ENCODE peak calls at places on chromosomes 11 and 22, in four cellular contexts. Y is chondrocyte, W is NCI-H526 treated with DMSO at 0.1 percent for 48 hours, C is ecto neural progenitor cell. L is an unnamed sample.
A peak's percentile ranks its signal among the peaks of the same experiment; 100 is the strongest.

GRCh38 chr11:64743591-64744543 is at the start of gene RASGRP2:
- DNase-seq in C (peak; percentile 81), Y (no peak), W (peak; percentile 30), L (no peak)

GRCh38 chr11:61488651-61489291 is 19.8 kb upstream of the LRRC10B start:
- DNase-seq in Y (no peak), W (no peak), C (peak; percentile 85), L (peak; percentile 96)

GRCh38 chr11:126443120-126443519 is 87.6 kb downstream of the ST3GAL4 start:
- DNase-seq in C (no peak), W (peak; percentile 53), Y (no peak), L (no peak)

GRCh38 chr11:42265072-42265471 is 805.6 kb upstream of the LRRC4C start:
- DNase-seq in C (no peak), W (no peak), Y (no peak), L (no peak)

GRCh38 chr11:124623861-124624525 is 1.3 kb downstream of the TBRG1 start:
- DNase-seq in C (no peak), Y (no peak), W (no peak), L (peak; percentile 33)

GRCh38 chr11:13883042-13883441 is 79.5 kb upstream of the SPON1 start:
- DNase-seq in Y (no peak), C (no peak), W (no peak), L (no peak)

GRCh38 chr22:44453441-44454112 is 44.5 kb downstream of the RTL6 start:
- DNase-seq in Y (no peak), W (no peak), C (no peak), L (no peak)

GRCh38 chr22:28246392-28246791 is 327.3 kb upstream of the PITPNB start:
- DNase-seq in Y (no peak), W (no peak), C (no peak), L (no peak)

GRCh38 chr11:7143908-7144307 is 55.1 kb downstream of the RBMXL2 start:
- DNase-seq in Y (no peak), W (peak; percentile 10), C (no peak), L (peak; percentile 5)

GRCh38 chr11:103541186-103541795 is 432.1 kb downstream of the DYNC2H1 start:
- DNase-seq in W (no peak), Y (no peak), C (no peak), L (no peak)

GRCh38 chr22:21687685-21688259 is 22.0 kb downstream of the PPIL2 start:
- DNase-seq in W (no peak), Y (no peak), C (no peak), L (no peak)

GRCh38 chr11:72007587-72007986 is 8.9 kb downstream of the IL18BP start:
- DNase-seq in Y (no peak), C (no peak), W (no peak), L (no peak)

GRCh38 chr22:32842486-32842885 is 41.0 kb downstream of the TIMP3 start:
- DNase-seq in C (no peak), W (peak; percentile 19), Y (no peak), L (no peak)

GRCh38 chr11:133041928-133042890 is 490.1 kb downstream of the OPCML start:
- DNase-seq in C (no peak), Y (no peak), W (no peak), L (no peak)

GRCh38 chr11:39741066-39741465 is 1718.4 kb downstream of the LRRC4C start:
- DNase-seq in Y (no peak), C (no peak), W (no peak), L (no peak)

GRCh38 chr22:30386608-30386959 is 627 bp downstream of the RNF215 start:
- DNase-seq in Y (no peak), W (no peak), C (no peak), L (no peak)

GRCh38 chr11:66494458-66494857 is 14.2 kb downstream of the DPP3 start:
- DNase-seq in Y (no peak), C (no peak), W (no peak), L (no peak)

GRCh38 chr11:2775626-2776350 is 76.0 kb upstream of the KCNQ1OT1 start:
- DNase-seq in C (no peak), Y (peak; percentile 84), W (no peak), L (no peak)

GRCh38 chr11:44754876-44755552 is 28.3 kb downstream of the TSPAN18 start:
- DNase-seq in Y (no peak), C (no peak), W (no peak), L (no peak)

L was measured in trophoblast cell.